ENCODE peak calls at places on chromosomes 13 and 19, in four cellular contexts. M is aorta, S is naive B cell, P is progenitor cell of endocrine pancreas. V is an unnamed sample.

GRCh38 chr19:20503536-20503935 is 62.0 kb downstream of the ZNF737 start:
- DNase-seq in M (no peak), P (no peak), S (no peak), V (no peak)

GRCh38 chr19:3547301-3547731 is 8.3 kb downstream of the TEKTIP1 start:
- DNase-seq in P (no peak), M (no peak), S (peak; percentile 18), V (no peak)

GRCh38 chr19:38663957-38664502 is 16.6 kb downstream of the ACTN4 start:
- DNase-seq in P (no peak), S (no peak), M (peak; percentile 82), V (no peak)

GRCh38 chr13:94656766-94657165 is 55.1 kb downstream of the GPR180 start:
- DNase-seq in S (no peak), P (no peak), M (no peak), V (no peak)

GRCh38 chr13:104816716-104817115 is 1718.7 kb downstream of the EFNB2 start:
- DNase-seq in P (no peak), M (no peak), S (no peak), V (no peak)

GRCh38 chr19:5038631-5039271 is 69.8 kb downstream of the KDM4B start:
- DNase-seq in M (no peak), S (no peak), P (no peak), V (no peak)

GRCh38 chr13:109712187-109712601 is 74.2 kb downstream of the IRS2 start:
- DNase-seq in P (no peak), S (no peak), M (no peak), V (no peak)

GRCh38 chr13:34344761-34345600 is 527.0 kb downstream of the RFC3 start:
- DNase-seq in M (no peak), S (no peak), P (no peak), V (no peak)

GRCh38 chr13:27131202-27131623 is 40.4 kb downstream of the USP12 start:
- DNase-seq in S (no peak), M (no peak), P (no peak), V (no peak)

GRCh38 chr13:97134364-97135095 is 87.6 kb upstream of the MBNL2 start:
- DNase-seq in P (no peak), S (no peak), M (no peak), V (no peak)

GRCh38 chr13:91232716-91233115 is 114.8 kb upstream of the MIR17HG start:
- DNase-seq in S (no peak), P (no peak), M (no peak), V (no peak)

GRCh38 chr13:109680930-109681329 is 105.5 kb downstream of the IRS2 start:
- DNase-seq in M (no peak), P (no peak), S (no peak), V (no peak)

GRCh38 chr13:79936368-79937136 is 404.4 kb downstream of the SPRY2 start:
- DNase-seq in M (peak; percentile 52), P (no peak), S (no peak), V (no peak)

GRCh38 chr19:10603873-10604459 is 16.9 kb upstream of the AP1M2 start:
- DNase-seq in P (no peak), S (peak; percentile 76), M (no peak), V (no peak)

GRCh38 chr13:40164137-40164536 is 502.3 kb downstream of the FOXO1 start:
- DNase-seq in P (no peak), S (no peak), M (no peak), V (no peak)

GRCh38 chr13:36297259-36297599 is 385 bp downstream of the CCDC169 start:
- DNase-seq in P (no peak), M (no peak), S (no peak), V (no peak)

GRCh38 chr13:76790519-76791289 is 95.5 kb downstream of the KCTD12 start:
- DNase-seq in P (no peak), M (no peak), S (no peak), V (no peak)

GRCh38 chr19:29379257-29379986 is 146.4 kb upstream of the VSTM2B start:
- DNase-seq in M (no peak), P (peak; percentile 3), S (no peak), V (peak; percentile 26)

GRCh38 chr13:77896536-77896935 is 22.1 kb downstream of the EDNRB start:
- DNase-seq in M (no peak), S (no peak), P (no peak), V (no peak)

GRCh38 chr19:1227655-1228054 is 10.2 kb downstream of the CBARP start:
- DNase-seq in S (no peak), P (no peak), M (no peak), V (no peak)

GRCh38 chr13:62643799-62644484 is 1228.3 kb upstream of the PCDH20 start:
- DNase-seq in P (no peak), M (no peak), S (no peak), V (no peak)

GRCh38 chr13:47076536-47076935 is 179.7 kb upstream of the HTR2A start:
- DNase-seq in M (no peak), P (no peak), S (no peak), V (no peak)

GRCh38 chr19:41987141-41987860 is 6.7 kb downstream of the ATP1A3 start:
- DNase-seq in S (no peak), M (no peak), P (no peak), V (no peak)

GRCh38 chr13:99656843-99657506 is 155.7 kb downstream of the TM9SF2 start:
- DNase-seq in P (no peak), M (no peak), S (no peak), V (no peak)

GRCh38 chr13:49098198-49098597 is 121.9 kb upstream of the MLNR start:
- DNase-seq in P (no peak), M (no peak), S (no peak), V (no peak)

GRCh38 chr19:41746593-41747227 is 8.6 kb upstream of the CEACAM6 start:
- DNase-seq in S (no peak), P (no peak), M (no peak), V (no peak)

GRCh38 chr19:7993560-7993959 is 11.9 kb downstream of the ELAVL1 start:
- DNase-seq in P (no peak), S (no peak), M (no peak), V (no peak)